ENCODE peak calls at places on chromosomes 1 and 21, in seven cellular contexts. One of them, this sample, is unnamed. For H3K4me1, the result is how much of the 10 kb centered on the place peaks cover.

GRCh38 chr21:14013056-14013603 is 197.6 kb downstream of the LIPI start:
- DNase-seq in A673: no peak
- DNase-seq in fibroblast of lung: no peak
- DNase-seq in uterus: no peak
- DNase-seq in iPS DF 6.9: no peak
- DNase-seq in naive thymus-derived CD4-positive, alpha-beta T cell: no peak
- DNase-seq in mesenchymal stem cell: no peak
- DNase-seq in this sample: no peak

GRCh38 chr1:19257178-19257914 is 5.7 kb downstream of the MRTO4 start:
- DNase-seq in A673: no peak
- DNase-seq in uterus: no peak
- DNase-seq in naive thymus-derived CD4-positive, alpha-beta T cell: no peak
- DNase-seq in fibroblast of lung: no peak
- DNase-seq in mesenchymal stem cell: no peak
- DNase-seq in iPS DF 6.9: no peak
- DNase-seq in this sample: no peak

GRCh38 chr1:8089535-8090228 is 63.6 kb upstream of the ERRFI1 start:
- DNase-seq in mesenchymal stem cell: peak
- DNase-seq in uterus: no peak
- DNase-seq in iPS DF 6.9: no peak
- DNase-seq in naive thymus-derived CD4-positive, alpha-beta T cell: no peak
- DNase-seq in A673: peak
- DNase-seq in fibroblast of lung: peak
- DNase-seq in this sample: no peak

GRCh38 chr1:53147171-53147570 is 4.7 kb upstream of the SLC1A7 start:
- DNase-seq in fibroblast of lung: no peak
- DNase-seq in uterus: no peak
- DNase-seq in iPS DF 6.9: no peak
- DNase-seq in A673: no peak
- DNase-seq in naive thymus-derived CD4-positive, alpha-beta T cell: no peak
- DNase-seq in mesenchymal stem cell: no peak
- DNase-seq in this sample: no peak

GRCh38 chr1:87436534-87436933 is 107.9 kb downstream of the LMO4 start:
- DNase-seq in uterus: no peak
- DNase-seq in naive thymus-derived CD4-positive, alpha-beta T cell: no peak
- DNase-seq in iPS DF 6.9: no peak
- DNase-seq in mesenchymal stem cell: no peak
- DNase-seq in A673: no peak
- DNase-seq in fibroblast of lung: no peak
- DNase-seq in this sample: no peak

GRCh38 chr1:39317910-39318633 is 113.6 kb downstream of the MACF1 start:
- DNase-seq in A673: no peak
- DNase-seq in uterus: no peak
- DNase-seq in fibroblast of lung: no peak
- DNase-seq in naive thymus-derived CD4-positive, alpha-beta T cell: no peak
- DNase-seq in mesenchymal stem cell: no peak
- DNase-seq in iPS DF 6.9: no peak
- DNase-seq in this sample: no peak

GRCh38 chr1:61052393-61053280 is 29.7 kb upstream of the NFIA start:
- DNase-seq in fibroblast of lung: no peak
- DNase-seq in uterus: no peak
- DNase-seq in iPS DF 6.9: no peak
- DNase-seq in A673: no peak
- DNase-seq in naive thymus-derived CD4-positive, alpha-beta T cell: no peak
- DNase-seq in mesenchymal stem cell: peak
- DNase-seq in this sample: no peak

GRCh38 chr1:113904292-113904673 is 316 bp downstream of the AP4B1 start:
- DNase-seq in A673: no peak
- DNase-seq in iPS DF 6.9: no peak
- DNase-seq in uterus: no peak
- DNase-seq in fibroblast of lung: no peak
- DNase-seq in naive thymus-derived CD4-positive, alpha-beta T cell: no peak
- DNase-seq in mesenchymal stem cell: no peak
- DNase-seq in this sample: no peak

GRCh38 chr1:113990541-113990940 is 11.3 kb downstream of the OLFML3 start:
- DNase-seq in A673: no peak
- DNase-seq in iPS DF 6.9: no peak
- DNase-seq in uterus: no peak
- DNase-seq in fibroblast of lung: no peak
- DNase-seq in mesenchymal stem cell: no peak
- DNase-seq in naive thymus-derived CD4-positive, alpha-beta T cell: no peak
- DNase-seq in this sample: no peak

GRCh38 chr1:27011058-27011764 is 1.4 kb downstream of the TENT5B start:
- DNase-seq in uterus: peak
- DNase-seq in fibroblast of lung: peak
- DNase-seq in iPS DF 6.9: peak
- DNase-seq in mesenchymal stem cell: peak
- DNase-seq in naive thymus-derived CD4-positive, alpha-beta T cell: no peak
- DNase-seq in A673: peak
- DNase-seq in this sample: peak

GRCh38 chr21:24658926-24659325 is 948.4 kb downstream of the MRPL39 start:
- DNase-seq in fibroblast of lung: no peak
- DNase-seq in mesenchymal stem cell: no peak
- DNase-seq in naive thymus-derived CD4-positive, alpha-beta T cell: no peak
- DNase-seq in A673: no peak
- DNase-seq in uterus: no peak
- DNase-seq in iPS DF 6.9: no peak
- DNase-seq in this sample: no peak

GRCh38 chr1:160548960-160549664 is 26.1 kb upstream of the SLAMF6 start:
- DNase-seq in iPS DF 6.9: no peak
- DNase-seq in naive thymus-derived CD4-positive, alpha-beta T cell: no peak
- DNase-seq in fibroblast of lung: no peak
- DNase-seq in uterus: no peak
- DNase-seq in mesenchymal stem cell: no peak
- DNase-seq in A673: no peak
- DNase-seq in this sample: no peak

GRCh38 chr1:101394041-101394440 is 157.2 kb downstream of the S1PR1 start:
- DNase-seq in fibroblast of lung: peak
- DNase-seq in naive thymus-derived CD4-positive, alpha-beta T cell: no peak
- DNase-seq in mesenchymal stem cell: no peak
- DNase-seq in A673: peak
- DNase-seq in iPS DF 6.9: no peak
- DNase-seq in uterus: no peak
- DNase-seq in this sample: no peak

GRCh38 chr1:234771642-234772344 is 161.8 kb upstream of the IRF2BP2 start:
- DNase-seq in A673: peak
- DNase-seq in naive thymus-derived CD4-positive, alpha-beta T cell: no peak
- DNase-seq in mesenchymal stem cell: no peak
- DNase-seq in uterus: no peak
- DNase-seq in fibroblast of lung: no peak
- DNase-seq in iPS DF 6.9: no peak
- DNase-seq in this sample: no peak

GRCh38 chr1:183598386-183598785 is 8.1 kb upstream of the NCF2 start:
- DNase-seq in naive thymus-derived CD4-positive, alpha-beta T cell: no peak
- DNase-seq in uterus: no peak
- DNase-seq in fibroblast of lung: no peak
- DNase-seq in mesenchymal stem cell: no peak
- DNase-seq in iPS DF 6.9: no peak
- DNase-seq in A673: no peak
- DNase-seq in this sample: no peak

GRCh38 chr1:229694053-229694693 is 68.1 kb downstream of the URB2 start:
- DNase-seq in mesenchymal stem cell: peak
- DNase-seq in uterus: peak
- DNase-seq in naive thymus-derived CD4-positive, alpha-beta T cell: no peak
- DNase-seq in iPS DF 6.9: no peak
- DNase-seq in fibroblast of lung: peak
- DNase-seq in A673: peak
- DNase-seq in this sample: peak

GRCh38 chr1:83029050-83029449 is 969.9 kb downstream of the TTLL7 start:
- DNase-seq in fibroblast of lung: no peak
- DNase-seq in A673: no peak
- DNase-seq in uterus: no peak
- DNase-seq in mesenchymal stem cell: no peak
- DNase-seq in iPS DF 6.9: no peak
- DNase-seq in naive thymus-derived CD4-positive, alpha-beta T cell: no peak
- DNase-seq in this sample: no peak

GRCh38 chr1:85137660-85138059 is 63.2 kb downstream of the SYDE2 start:
- DNase-seq in A673: no peak
- DNase-seq in uterus: no peak
- DNase-seq in iPS DF 6.9: no peak
- DNase-seq in mesenchymal stem cell: no peak
- DNase-seq in naive thymus-derived CD4-positive, alpha-beta T cell: no peak
- DNase-seq in fibroblast of lung: no peak
- DNase-seq in this sample: no peak

GRCh38 chr1:227998374-227999055 is 8.3 kb upstream of the WNT3A start:
- DNase-seq in uterus: no peak
- DNase-seq in iPS DF 6.9: no peak
- DNase-seq in naive thymus-derived CD4-positive, alpha-beta T cell: no peak
- DNase-seq in A673: no peak
- DNase-seq in fibroblast of lung: no peak
- DNase-seq in mesenchymal stem cell: no peak
- DNase-seq in this sample: no peak

GRCh38 chr1:42932442-42932941 is 26.2 kb downstream of the SLC2A1 start:
- DNase-seq in naive thymus-derived CD4-positive, alpha-beta T cell: no peak
- DNase-seq in uterus: no peak
- DNase-seq in mesenchymal stem cell: no peak
- DNase-seq in fibroblast of lung: no peak
- DNase-seq in A673: no peak
- DNase-seq in iPS DF 6.9: no peak
- DNase-seq in this sample: no peak

GRCh38 chr1:115067460-115067859 is 21.8 kb downstream of the TSPAN2 start:
- DNase-seq in A673: no peak
- DNase-seq in iPS DF 6.9: no peak
- DNase-seq in fibroblast of lung: no peak
- DNase-seq in mesenchymal stem cell: no peak
- DNase-seq in naive thymus-derived CD4-positive, alpha-beta T cell: no peak
- DNase-seq in uterus: no peak
- DNase-seq in this sample: no peak

GRCh38 chr1:246091477-246091876 is 415.6 kb downstream of the SMYD3 start:
- DNase-seq in mesenchymal stem cell: no peak
- DNase-seq in naive thymus-derived CD4-positive, alpha-beta T cell: no peak
- DNase-seq in fibroblast of lung: no peak
- DNase-seq in uterus: no peak
- DNase-seq in iPS DF 6.9: no peak
- DNase-seq in A673: no peak
- DNase-seq in this sample: no peak

GRCh38 chr1:59177756-59178155 is 119.1 kb upstream of the FGGY start:
- DNase-seq in naive thymus-derived CD4-positive, alpha-beta T cell: no peak
- DNase-seq in A673: no peak
- DNase-seq in iPS DF 6.9: no peak
- DNase-seq in uterus: no peak
- DNase-seq in fibroblast of lung: no peak
- DNase-seq in mesenchymal stem cell: no peak
- DNase-seq in this sample: no peak

GRCh38 chr1:59178339-59178744 is 118.6 kb upstream of the FGGY start:
- DNase-seq in A673: no peak
- DNase-seq in mesenchymal stem cell: peak
- DNase-seq in naive thymus-derived CD4-positive, alpha-beta T cell: no peak
- DNase-seq in iPS DF 6.9: no peak
- DNase-seq in fibroblast of lung: peak
- DNase-seq in uterus: peak
- DNase-seq in this sample: peak

GRCh38 chr1:59178803-59179202 is 118.1 kb upstream of the FGGY start:
- DNase-seq in iPS DF 6.9: no peak
- DNase-seq in mesenchymal stem cell: no peak
- DNase-seq in fibroblast of lung: no peak
- DNase-seq in A673: no peak
- DNase-seq in naive thymus-derived CD4-positive, alpha-beta T cell: no peak
- DNase-seq in uterus: no peak
- DNase-seq in this sample: no peak

GRCh38 chr1:59179673-59180072 is 117.2 kb upstream of the FGGY start:
- DNase-seq in mesenchymal stem cell: no peak
- DNase-seq in A673: no peak
- DNase-seq in uterus: no peak
- DNase-seq in iPS DF 6.9: no peak
- DNase-seq in naive thymus-derived CD4-positive, alpha-beta T cell: no peak
- DNase-seq in fibroblast of lung: peak
- DNase-seq in this sample: no peak

GRCh38 chr1:59180715-59181114 is 116.2 kb upstream of the FGGY start:
- DNase-seq in A673: no peak
- DNase-seq in naive thymus-derived CD4-positive, alpha-beta T cell: no peak
- DNase-seq in fibroblast of lung: peak
- DNase-seq in uterus: no peak
- DNase-seq in iPS DF 6.9: no peak
- DNase-seq in mesenchymal stem cell: peak
- DNase-seq in this sample: no peak
- H3K27ac ChIP-seq in A673: no peak
- H3K27ac ChIP-seq in naive thymus-derived CD4-positive, alpha-beta T cell: no peak
- H3K27ac ChIP-seq in fibroblast of lung: no peak
- H3K27ac ChIP-seq in uterus: peak
- H3K27ac ChIP-seq in iPS DF 6.9: no peak
- H3K27ac ChIP-seq in mesenchymal stem cell: no peak
- H3K27ac ChIP-seq in this sample: no peak

GRCh38 chr1:109624215-109625010 is 4.8 kb downstream of the AMPD2 start:
- DNase-seq in iPS DF 6.9: no peak
- DNase-seq in A673: no peak
- DNase-seq in naive thymus-derived CD4-positive, alpha-beta T cell: no peak
- DNase-seq in mesenchymal stem cell: no peak
- DNase-seq in uterus: no peak
- DNase-seq in fibroblast of lung: no peak
- DNase-seq in this sample: no peak
- H3K4me3 ChIP-seq in iPS DF 6.9: no peak
- H3K4me3 ChIP-seq in A673: no peak
- H3K4me3 ChIP-seq in naive thymus-derived CD4-positive, alpha-beta T cell: peak
- H3K4me3 ChIP-seq in mesenchymal stem cell: no peak
- H3K4me3 ChIP-seq in uterus: no peak
- H3K4me3 ChIP-seq in fibroblast of lung: no peak
- H3K4me3 ChIP-seq in this sample: no peak

GRCh38 chr1:24927886-24928630 is 2.0 kb downstream of the RUNX3 start:
- DNase-seq in naive thymus-derived CD4-positive, alpha-beta T cell: no peak
- DNase-seq in mesenchymal stem cell: peak
- DNase-seq in iPS DF 6.9: no peak
- DNase-seq in A673: no peak
- DNase-seq in uterus: no peak
- DNase-seq in fibroblast of lung: peak
- DNase-seq in this sample: no peak
- H3K4me1 ChIP-seq in naive thymus-derived CD4-positive, alpha-beta T cell: half or more
- H3K4me1 ChIP-seq in mesenchymal stem cell: under half
- H3K4me1 ChIP-seq in iPS DF 6.9: under half
- H3K4me1 ChIP-seq in A673: under half
- H3K4me1 ChIP-seq in uterus: under half
- H3K4me1 ChIP-seq in fibroblast of lung: under half
- H3K4me1 ChIP-seq in this sample: under half

DNA sequence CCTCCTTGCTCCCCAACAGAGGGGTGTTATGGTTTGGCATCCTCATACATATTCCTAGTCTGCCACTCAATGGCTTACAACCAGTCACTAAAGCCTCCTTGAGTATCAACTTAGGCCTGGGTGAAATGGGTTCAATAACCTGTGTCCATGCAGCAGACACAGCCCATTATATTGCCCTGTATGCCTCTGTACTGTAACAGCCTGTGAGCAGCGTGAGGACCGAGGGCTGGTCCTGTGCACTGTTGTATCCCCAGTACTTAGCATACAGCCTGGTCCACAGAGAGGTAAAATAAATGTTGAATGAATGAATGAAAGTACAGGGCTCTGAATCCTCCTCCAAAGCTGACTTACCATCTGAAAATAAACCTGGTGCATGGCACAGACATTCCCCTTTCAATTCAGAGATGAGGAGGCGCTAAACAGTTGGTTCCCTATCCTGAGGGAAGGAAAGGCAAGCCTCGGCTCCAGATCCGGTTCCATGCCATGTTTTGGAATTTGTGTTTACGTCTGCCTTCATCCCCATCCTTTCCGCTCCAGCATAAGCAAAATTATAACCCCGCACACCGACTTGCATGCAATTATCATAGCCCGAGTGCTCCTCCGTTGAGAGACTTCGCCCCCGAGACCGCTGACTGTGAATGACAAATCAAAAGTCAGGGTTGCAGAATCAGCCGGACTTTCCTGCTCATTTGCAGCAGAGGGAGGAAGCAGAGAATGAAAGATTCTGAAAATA is 45.0 kb upstream of the DNAJC6 start:
- DNase-seq in fibroblast of lung: peak
- DNase-seq in naive thymus-derived CD4-positive, alpha-beta T cell: no peak
- DNase-seq in uterus: no peak
- DNase-seq in A673: peak
- DNase-seq in iPS DF 6.9: no peak
- DNase-seq in mesenchymal stem cell: peak
- DNase-seq in this sample: no peak
- H3K27ac ChIP-seq in fibroblast of lung: no peak
- H3K27ac ChIP-seq in naive thymus-derived CD4-positive, alpha-beta T cell: no peak
- H3K27ac ChIP-seq in uterus: no peak
- H3K27ac ChIP-seq in A673: no peak
- H3K27ac ChIP-seq in iPS DF 6.9: no peak
- H3K27ac ChIP-seq in mesenchymal stem cell: no peak
- H3K27ac ChIP-seq in this sample: no peak

This sample was measured in aorta.